ENCODE peak calls at places on chromosome 20, in nine cellular contexts. T is RWPE2, M is left ventricle myocardium inferior, C is BE2C, Y is MM.1S, U is mesendoderm, H is heart left ventricle, A is transverse colon, X is upper lobe of right lung. K is an unnamed sample. For H3K27me3, the result is how much of the 10 kb centered on the place peaks cover.

GRCh38 chr20:52172392-52173047 is 19.1 kb downstream of the ZFP64 start:
- DNase-seq in C (no peak), M (no peak), A (no peak), X (no peak), H (no peak), Y (peak), U (no peak), T (no peak), K (no peak)

GRCh38 chr20:8464368-8464767 is 332.3 kb downstream of the PLCB1 start:
- DNase-seq in H (no peak), T (no peak), M (no peak), X (no peak), C (no peak), A (no peak), U (no peak), Y (no peak), K (no peak)

GRCh38 chr20:38222231-38222922 is 38.2 kb downstream of the KIAA1755 start:
- DNase-seq in X (peak), C (peak), H (peak), Y (peak), U (peak), A (peak), T (peak), M (peak), K (no peak)

GRCh38 chr20:42102000-42102399 is 483.8 kb upstream of the CHD6 start:
- DNase-seq in A (no peak), H (no peak), U (no peak), C (peak), X (no peak), M (no peak), T (no peak), Y (no peak), K (no peak)

GRCh38 chr20:57860576-57860975 is 150.8 kb upstream of the PMEPA1 start:
- DNase-seq in X (no peak), H (no peak), M (no peak), C (no peak), T (no peak), U (no peak), Y (no peak), A (no peak), K (no peak)

GRCh38 chr20:58869662-58870227 is 17.2 kb downstream of the GNAS start:
- DNase-seq in A (no peak), U (no peak), H (no peak), T (no peak), X (no peak), M (no peak), C (no peak), Y (no peak), K (no peak)

GRCh38 chr20:51695574-51696303 is 72.5 kb downstream of the ATP9A start:
- DNase-seq in X (no peak), H (no peak), Y (no peak), M (no peak), C (no peak), T (peak), A (no peak), U (peak), K (no peak)

GRCh38 chr20:14879020-14879697 is 541.7 kb upstream of the FLRT3 start:
- DNase-seq in H (no peak), X (no peak), U (no peak), C (no peak), Y (peak), M (no peak), T (no peak), A (no peak), K (no peak)

GRCh38 chr20:5024103-5024502 is 22.8 kb upstream of the SLC23A2 start:
- DNase-seq in C (no peak), H (no peak), M (no peak), T (no peak), X (no peak), A (no peak), U (no peak), Y (no peak), K (no peak)

GRCh38 chr20:6651016-6651415 is 116.5 kb upstream of the BMP2 start:
- DNase-seq in H (no peak), A (peak), C (no peak), Y (no peak), U (no peak), M (no peak), X (no peak), T (peak), K (no peak)

GRCh38 chr20:37474386-37474785 is 46.7 kb upstream of the NNAT start:
- DNase-seq in U (no peak), T (peak), A (no peak), M (no peak), X (no peak), Y (no peak), H (no peak), C (no peak), K (no peak)

GRCh38 chr20:38723069-38723981 is 961 bp upstream of the SLC32A1 start:
- DNase-seq in M (no peak), U (peak), A (no peak), H (no peak), T (peak), X (no peak), C (no peak), Y (no peak), K (no peak)

GRCh38 chr20:52761867-52762266 is 210.3 kb upstream of the TSHZ2 start:
- DNase-seq in X (no peak), U (no peak), H (no peak), A (no peak), T (no peak), Y (no peak), C (no peak), M (no peak), K (no peak)

GRCh38 chr20:52494244-52494643 is 302.7 kb upstream of the ZFP64 start:
- DNase-seq in U (no peak), H (no peak), T (peak), Y (no peak), A (no peak), X (no peak), C (peak), M (no peak), K (no peak)

GRCh38 chr20:36030143-36030542 is 61.8 kb downstream of the CNBD2 start:
- DNase-seq in C (no peak), H (peak), X (no peak), T (no peak), Y (no peak), U (no peak), M (peak), A (no peak), K (no peak)

GRCh38 chr20:24949756-24950127 is 673 bp downstream of the CST7 start:
- DNase-seq in H (no peak), T (no peak), Y (no peak), C (no peak), X (no peak), M (no peak), U (peak), A (no peak), K (no peak)

GRCh38 chr20:45813006-45813340 is 529 bp downstream of the UBE2C start:
- DNase-seq in X (no peak), U (no peak), H (no peak), A (no peak), T (no peak), C (no peak), Y (no peak), M (no peak), K (no peak)

GRCh38 chr20:59747671-59748515 is 143.6 kb downstream of the PHACTR3 start:
- DNase-seq in Y (no peak), H (no peak), X (no peak), U (no peak), A (no peak), C (no peak), M (no peak), T (no peak), K (no peak)

GRCh38 chr20:50561379-50562078 is 51.3 kb downstream of the PTPN1 start:
- DNase-seq in A (no peak), X (no peak), T (no peak), Y (no peak), C (no peak), U (peak), H (no peak), M (no peak), K (no peak)

GRCh38 chr20:47576516-47577033 is 74.9 kb downstream of the NCOA3 start:
- DNase-seq in X (no peak), C (peak), Y (peak), H (peak), M (peak), A (peak), U (peak), T (no peak), K (peak)

GRCh38 chr20:54323227-54323734 is 115.4 kb downstream of the PFDN4 start:
- DNase-seq in H (no peak), A (no peak), M (no peak), C (no peak), Y (no peak), X (no peak), T (no peak), U (no peak), K (no peak)

GRCh38 chr20:59820204-59821041 is 113.0 kb downstream of the SYCP2 start:
- DNase-seq in T (peak), M (peak), Y (no peak), A (no peak), X (no peak), C (no peak), U (no peak), H (no peak), K (no peak)

GRCh38 chr20:58294497-58295455 is 14.7 kb upstream of the RAB22A start:
- DNase-seq in C (no peak), T (no peak), A (no peak), H (no peak), M (no peak), X (no peak), U (peak), Y (no peak), K (no peak)

GRCh38 chr20:25493748-25494505 is 86.5 kb downstream of the GINS1 start:
- DNase-seq in M (no peak), C (no peak), A (no peak), H (no peak), U (no peak), T (no peak), X (no peak), Y (no peak), K (no peak)

GRCh38 chr20:17530716-17531536 is at the start of gene BFSP1:
- DNase-seq in A (peak), C (peak), T (no peak), H (peak), U (peak), Y (peak), M (peak), X (peak), K (no peak)

GRCh38 chr20:52004720-52005119 is 186.9 kb downstream of the ZFP64 start:
- DNase-seq in A (no peak), H (no peak), U (no peak), X (no peak), M (no peak), Y (no peak), T (peak), C (no peak), K (no peak)

GRCh38 chr20:16352751-16353150 is 220.5 kb downstream of the KIF16B start:
- DNase-seq in T (no peak), C (no peak), Y (no peak), A (no peak), H (no peak), X (no peak), U (no peak), M (no peak), K (no peak)

GRCh38 chr20:59800309-59800708 is 133.1 kb downstream of the SYCP2 start:
- DNase-seq in H (no peak), X (no peak), A (no peak), U (no peak), T (no peak), M (no peak), Y (no peak), C (no peak), K (no peak)

GRCh38 chr20:64057628-64058498 is 5.1 kb upstream of the TCEA2 start:
- DNase-seq in U (peak), X (peak), M (peak), A (peak), T (peak), Y (peak), H (peak), C (peak), K (no peak)

GRCh38 chr20:45727044-45727443 is 4.9 kb downstream of the SPINT4 start:
- DNase-seq in C (no peak), X (no peak), T (no peak), Y (no peak), H (no peak), M (no peak), U (no peak), A (no peak), K (no peak)

GRCh38 chr20:32333988-32334885 is 23.9 kb upstream of the ASXL1 start:
- DNase-seq in M (peak), A (peak), H (peak), X (peak), U (no peak), Y (no peak), C (no peak), T (peak), K (no peak)

GRCh38 chr20:24747015-24747712 is 201.9 kb upstream of the CST7 start:
- DNase-seq in A (no peak), C (no peak), U (no peak), X (no peak), H (no peak), M (no peak), Y (no peak), T (no peak), K (no peak)

GRCh38 chr20:34720266-34720665 is 16.1 kb downstream of the TP53INP2 start:
- DNase-seq in X (no peak), M (no peak), C (no peak), H (no peak), U (no peak), T (peak), Y (no peak), A (no peak), K (no peak)

GRCh38 chr20:57397004-57397692 is 6.0 kb downstream of the RBM38 start:
- DNase-seq in X (peak), U (no peak), T (no peak), A (no peak), Y (peak), H (no peak), C (no peak), M (peak), K (no peak)

GRCh38 chr20:29408034-29408695 is 1849.3 kb upstream of the DEFB115 start:
- DNase-seq in T (no peak), Y (no peak), C (no peak), A (no peak), X (no peak), U (no peak), M (no peak), H (no peak), K (no peak)

GRCh38 chr20:61437280-61438206 is 185.5 kb downstream of the CDH4 start:
- DNase-seq in U (peak), H (no peak), Y (no peak), M (peak), T (peak), X (no peak), C (no peak), A (no peak), K (no peak)

GRCh38 chr20:45508068-45508886 is 7.1 kb downstream of the SPINT3 start:
- DNase-seq in X (no peak), U (no peak), M (no peak), C (no peak), T (no peak), H (no peak), A (no peak), Y (no peak), K (no peak)

GRCh38 chr20:45095753-45096371 is 5.1 kb downstream of the KCNS1 start:
- DNase-seq in C (peak), Y (peak), A (peak), U (peak), H (peak), T (no peak), M (no peak), X (no peak), K (peak)

DNA sequence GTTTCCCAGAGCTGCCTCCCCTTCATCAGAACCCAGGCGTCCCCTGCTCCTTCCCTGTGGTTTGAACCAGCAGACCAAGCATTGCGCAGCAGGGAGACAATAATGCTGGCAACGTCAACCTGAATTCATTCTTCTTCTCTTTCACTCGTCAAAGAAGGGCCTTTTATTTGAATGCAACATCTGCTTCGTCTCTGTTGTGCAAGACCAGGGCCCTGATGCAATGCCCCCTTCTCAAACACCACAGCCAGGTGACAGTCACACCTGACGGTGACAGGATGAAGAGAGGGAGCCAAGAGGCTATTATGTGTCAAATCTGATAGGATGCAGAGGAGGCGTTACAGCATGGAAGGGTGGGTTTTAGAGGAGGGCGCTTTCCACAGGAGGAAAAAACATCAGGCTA is 8.0 kb downstream of the INSM1 start:
- DNase-seq in C (no peak), U (no peak), A (no peak), H (no peak), T (no peak), M (no peak), X (no peak), Y (no peak), K (no peak)
- H3K27me3 ChIP-seq in C (under half), U (under half), A (under half), H (under half), T (under half), M (half or more), X (under half), Y (under half), K (under half)

DNA sequence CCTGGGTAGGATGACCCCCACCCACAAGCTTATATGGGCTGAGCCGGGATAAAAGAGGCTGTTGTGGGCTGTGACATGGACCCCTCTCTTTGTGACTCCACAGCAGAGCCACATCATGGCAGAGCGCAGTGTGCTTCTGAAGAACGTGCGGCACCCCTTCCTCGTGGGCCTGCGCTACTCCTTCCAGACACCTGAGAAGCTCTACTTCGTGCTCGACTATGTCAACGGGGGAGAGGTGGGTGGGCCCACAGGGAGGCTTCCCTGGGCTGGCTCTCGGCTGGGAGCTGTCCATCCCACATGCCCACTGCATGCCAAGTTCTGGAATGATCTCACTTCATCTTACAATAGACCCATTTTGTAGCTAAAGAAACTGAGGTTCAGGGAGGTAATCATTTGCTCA is 10.5 kb downstream of the SGK2 start:
- DNase-seq in U (no peak), A (no peak), C (no peak), T (no peak), Y (no peak), H (no peak), M (no peak), X (no peak), K (no peak)
- H3K27me3 ChIP-seq in U (under half), A (under half), C (under half), T (under half), Y (under half), H (under half), M (under half), X (under half), K (under half)

GRCh38 chr20:2749343-2749950 is 51.0 kb downstream of the CPXM1 start:
- DNase-seq in X (no peak), M (no peak), T (no peak), C (no peak), U (no peak), H (peak), Y (no peak), A (no peak), K (no peak)
- H3K27me3 ChIP-seq in X (under half), M (half or more), T (under half), C (under half), U (under half), H (under half), Y (under half), A (under half), K (under half)

GRCh38 chr20:62710886-62711702 is 2.5 kb downstream of the NTSR1 start:
- DNase-seq in H (no peak), U (no peak), M (no peak), A (peak), Y (no peak), C (no peak), T (no peak), X (no peak), K (no peak)
- H3K27me3 ChIP-seq in H (under half), U (under half), M (half or more), A (half or more), Y (half or more), C (under half), T (under half), X (half or more), K (under half)

K was measured in GM12878.